ENCODE peak calls at places on chromosomes 4 and X, in six cellular contexts. One of them, this sample, is unnamed.

GRCh38 chr4:115145393-115146160 is 32.2 kb upstream of the NDST4 start:
- DNase-seq in RWPE2: no peak
- DNase-seq in astrocyte of the spinal cord: no peak
- DNase-seq in AG04450: no peak
- DNase-seq in endothelial cell: no peak
- DNase-seq in kidney epithelial cell: no peak
- DNase-seq in this sample: no peak

GRCh38 chrX:16552546-16552945 is 97.4 kb upstream of the S100G start:
- DNase-seq in RWPE2: no peak
- DNase-seq in astrocyte of the spinal cord: no peak
- DNase-seq in AG04450: no peak
- DNase-seq in endothelial cell: no peak
- DNase-seq in kidney epithelial cell: no peak
- DNase-seq in this sample: peak

GRCh38 chrX:31449975-31450374 is 378.1 kb upstream of the FTHL17 start:
- DNase-seq in RWPE2: no peak
- DNase-seq in astrocyte of the spinal cord: no peak
- DNase-seq in AG04450: no peak
- DNase-seq in endothelial cell: no peak
- DNase-seq in kidney epithelial cell: no peak
- DNase-seq in this sample: peak

GRCh38 chr4:7094931-7095330 is 27.1 kb upstream of the GRPEL1 start:
- DNase-seq in RWPE2: no peak
- DNase-seq in astrocyte of the spinal cord: no peak
- DNase-seq in AG04450: no peak
- DNase-seq in endothelial cell: no peak
- DNase-seq in kidney epithelial cell: no peak
- DNase-seq in this sample: no peak

GRCh38 chr4:7434766-7435150 is at the start of gene PSAPL1:
- DNase-seq in RWPE2: no peak
- DNase-seq in astrocyte of the spinal cord: no peak
- DNase-seq in AG04450: no peak
- DNase-seq in endothelial cell: no peak
- DNase-seq in kidney epithelial cell: no peak
- DNase-seq in this sample: peak

GRCh38 chrX:14546190-14546589 is 16.9 kb downstream of the GLRA2 start:
- DNase-seq in RWPE2: no peak
- DNase-seq in astrocyte of the spinal cord: no peak
- DNase-seq in AG04450: no peak
- DNase-seq in endothelial cell: no peak
- DNase-seq in kidney epithelial cell: no peak
- DNase-seq in this sample: no peak

GRCh38 chr4:32462944-32463343 is 1742.8 kb downstream of the PCDH7 start:
- DNase-seq in RWPE2: no peak
- DNase-seq in astrocyte of the spinal cord: peak
- DNase-seq in AG04450: no peak
- DNase-seq in endothelial cell: peak
- DNase-seq in kidney epithelial cell: no peak
- DNase-seq in this sample: peak

GRCh38 chr4:6296026-6296425 is 26.4 kb downstream of the WFS1 start:
- DNase-seq in RWPE2: no peak
- DNase-seq in astrocyte of the spinal cord: no peak
- DNase-seq in AG04450: no peak
- DNase-seq in endothelial cell: no peak
- DNase-seq in kidney epithelial cell: no peak
- DNase-seq in this sample: no peak

GRCh38 chrX:110417128-110417527 is 58.5 kb downstream of the RTL9 start:
- DNase-seq in RWPE2: no peak
- DNase-seq in astrocyte of the spinal cord: no peak
- DNase-seq in AG04450: no peak
- DNase-seq in endothelial cell: no peak
- DNase-seq in kidney epithelial cell: no peak
- DNase-seq in this sample: no peak

GRCh38 chr4:129561280-129561679 is 465.3 kb downstream of the C4orf33 start:
- DNase-seq in RWPE2: no peak
- DNase-seq in astrocyte of the spinal cord: no peak
- DNase-seq in AG04450: no peak
- DNase-seq in endothelial cell: no peak
- DNase-seq in kidney epithelial cell: no peak
- DNase-seq in this sample: no peak

GRCh38 chr4:14345356-14345775 is 656.9 kb upstream of the CPEB2 start:
- DNase-seq in RWPE2: no peak
- DNase-seq in astrocyte of the spinal cord: peak
- DNase-seq in AG04450: no peak
- DNase-seq in endothelial cell: no peak
- DNase-seq in kidney epithelial cell: peak
- DNase-seq in this sample: peak

GRCh38 chrX:37888010-37888409 is 40.6 kb upstream of the DYNLT3 start:
- DNase-seq in RWPE2: no peak
- DNase-seq in astrocyte of the spinal cord: no peak
- DNase-seq in AG04450: no peak
- DNase-seq in endothelial cell: no peak
- DNase-seq in kidney epithelial cell: no peak
- DNase-seq in this sample: no peak

GRCh38 chrX:37883196-37883595 is 35.8 kb upstream of the DYNLT3 start:
- DNase-seq in RWPE2: no peak
- DNase-seq in astrocyte of the spinal cord: no peak
- DNase-seq in AG04450: no peak
- DNase-seq in endothelial cell: no peak
- DNase-seq in kidney epithelial cell: no peak
- DNase-seq in this sample: no peak

GRCh38 chrX:37887347-37887746 is 40.0 kb upstream of the DYNLT3 start:
- DNase-seq in RWPE2: no peak
- DNase-seq in astrocyte of the spinal cord: no peak
- DNase-seq in AG04450: no peak
- DNase-seq in endothelial cell: no peak
- DNase-seq in kidney epithelial cell: no peak
- DNase-seq in this sample: no peak
- TF ChIP-seq CTCF in RWPE2: no peak
- TF ChIP-seq CTCF in astrocyte of the spinal cord: no peak
- TF ChIP-seq CTCF in AG04450: no peak
- TF ChIP-seq CTCF in endothelial cell: no peak
- TF ChIP-seq CTCF in kidney epithelial cell: no peak
- TF ChIP-seq CTCF in this sample: no peak

DNA sequence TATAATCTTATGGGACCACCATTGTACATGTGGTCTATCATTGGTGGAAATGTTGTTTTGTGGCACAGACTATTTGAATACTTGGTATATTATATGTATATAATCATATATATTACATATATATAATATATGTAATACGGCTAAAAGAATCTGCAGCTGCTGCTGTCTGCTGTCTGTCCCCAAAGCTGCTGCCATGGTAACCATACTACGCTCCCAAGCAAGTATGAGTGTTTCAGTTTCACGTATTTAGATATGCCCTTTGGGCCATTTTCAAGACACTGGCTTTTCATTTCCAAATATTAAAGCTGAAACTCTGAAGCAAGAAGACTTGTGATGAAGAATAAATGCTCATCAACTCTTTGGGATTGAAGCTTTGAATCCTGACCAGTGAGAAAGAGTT is 42.0 kb upstream of the ARSJ start:
- DNase-seq in RWPE2: no peak
- DNase-seq in astrocyte of the spinal cord: no peak
- DNase-seq in AG04450: no peak
- DNase-seq in endothelial cell: no peak
- DNase-seq in kidney epithelial cell: no peak
- DNase-seq in this sample: no peak
- TF ChIP-seq CTCF in RWPE2: no peak
- TF ChIP-seq CTCF in astrocyte of the spinal cord: no peak
- TF ChIP-seq CTCF in AG04450: no peak
- TF ChIP-seq CTCF in endothelial cell: no peak
- TF ChIP-seq CTCF in kidney epithelial cell: no peak
- TF ChIP-seq CTCF in this sample: no peak

GRCh38 chrX:2657532-2657931 is 33.6 kb upstream of the CD99 start:
- DNase-seq in RWPE2: no peak
- DNase-seq in astrocyte of the spinal cord: no peak
- DNase-seq in AG04450: no peak
- DNase-seq in endothelial cell: no peak
- DNase-seq in kidney epithelial cell: no peak
- DNase-seq in this sample: no peak

GRCh38 chrX:2650865-2651264 is 40.2 kb upstream of the CD99 start:
- DNase-seq in RWPE2: no peak
- DNase-seq in astrocyte of the spinal cord: no peak
- DNase-seq in AG04450: no peak
- DNase-seq in endothelial cell: no peak
- DNase-seq in kidney epithelial cell: no peak
- DNase-seq in this sample: no peak

GRCh38 chrX:2656243-2656836 is 34.8 kb upstream of the CD99 start:
- DNase-seq in RWPE2: no peak
- DNase-seq in astrocyte of the spinal cord: no peak
- DNase-seq in AG04450: no peak
- DNase-seq in endothelial cell: no peak
- DNase-seq in kidney epithelial cell: no peak
- DNase-seq in this sample: no peak

GRCh38 chrX:2652106-2652505 is 39.0 kb upstream of the CD99 start:
- DNase-seq in RWPE2: no peak
- DNase-seq in astrocyte of the spinal cord: no peak
- DNase-seq in AG04450: no peak
- DNase-seq in endothelial cell: no peak
- DNase-seq in kidney epithelial cell: no peak
- DNase-seq in this sample: no peak

GRCh38 chrX:2654436-2655340 is 36.4 kb upstream of the CD99 start:
- DNase-seq in RWPE2: no peak
- DNase-seq in astrocyte of the spinal cord: no peak
- DNase-seq in AG04450: no peak
- DNase-seq in endothelial cell: no peak
- DNase-seq in kidney epithelial cell: no peak
- DNase-seq in this sample: no peak
- TF ChIP-seq CTCF in RWPE2: no peak
- TF ChIP-seq CTCF in astrocyte of the spinal cord: no peak
- TF ChIP-seq CTCF in AG04450: no peak
- TF ChIP-seq CTCF in endothelial cell: no peak
- TF ChIP-seq CTCF in kidney epithelial cell: no peak
- TF ChIP-seq CTCF in this sample: no peak

GRCh38 chr4:152004801-152005200 is 244.0 kb upstream of the GATB start:
- DNase-seq in RWPE2: no peak
- DNase-seq in astrocyte of the spinal cord: no peak
- DNase-seq in AG04450: no peak
- DNase-seq in endothelial cell: no peak
- DNase-seq in kidney epithelial cell: no peak
- DNase-seq in this sample: no peak
- TF ChIP-seq CTCF in RWPE2: no peak
- TF ChIP-seq CTCF in astrocyte of the spinal cord: no peak
- TF ChIP-seq CTCF in AG04450: no peak
- TF ChIP-seq CTCF in endothelial cell: no peak
- TF ChIP-seq CTCF in kidney epithelial cell: no peak
- TF ChIP-seq CTCF in this sample: no peak

GRCh38 chr4:51842167-51842553 is 793 bp upstream of the DCUN1D4 start:
- DNase-seq in RWPE2: no peak
- DNase-seq in astrocyte of the spinal cord: no peak
- DNase-seq in AG04450: no peak
- DNase-seq in endothelial cell: no peak
- DNase-seq in kidney epithelial cell: no peak
- DNase-seq in this sample: peak

GRCh38 chr4:51844157-51845054 is 1.5 kb downstream of the DCUN1D4 start:
- DNase-seq in RWPE2: peak
- DNase-seq in astrocyte of the spinal cord: peak
- DNase-seq in AG04450: peak
- DNase-seq in endothelial cell: peak
- DNase-seq in kidney epithelial cell: peak
- DNase-seq in this sample: peak

GRCh38 chr4:51843309-51844156 is 580 bp downstream of the DCUN1D4 start:
- DNase-seq in RWPE2: peak
- DNase-seq in astrocyte of the spinal cord: peak
- DNase-seq in AG04450: no peak
- DNase-seq in endothelial cell: peak
- DNase-seq in kidney epithelial cell: no peak
- DNase-seq in this sample: peak

GRCh38 chr4:51840791-51841190 is 2.2 kb upstream of the DCUN1D4 start:
- DNase-seq in RWPE2: no peak
- DNase-seq in astrocyte of the spinal cord: no peak
- DNase-seq in AG04450: no peak
- DNase-seq in endothelial cell: no peak
- DNase-seq in kidney epithelial cell: no peak
- DNase-seq in this sample: peak

GRCh38 chr4:51842554-51843308 is at the start of gene DCUN1D4:
- DNase-seq in RWPE2: peak
- DNase-seq in astrocyte of the spinal cord: peak
- DNase-seq in AG04450: peak
- DNase-seq in endothelial cell: peak
- DNase-seq in kidney epithelial cell: peak
- DNase-seq in this sample: peak
- TF ChIP-seq CTCF in RWPE2: peak
- TF ChIP-seq CTCF in astrocyte of the spinal cord: peak
- TF ChIP-seq CTCF in AG04450: peak
- TF ChIP-seq CTCF in endothelial cell: no peak
- TF ChIP-seq CTCF in kidney epithelial cell: peak
- TF ChIP-seq CTCF in this sample: peak

GRCh38 chrX:64571011-64571410 is 175.8 kb upstream of the MTMR8 start:
- DNase-seq in RWPE2: no peak
- DNase-seq in astrocyte of the spinal cord: no peak
- DNase-seq in AG04450: no peak
- DNase-seq in endothelial cell: no peak
- DNase-seq in kidney epithelial cell: no peak
- DNase-seq in this sample: no peak

GRCh38 chrX:64570204-64570603 is 175.0 kb upstream of the MTMR8 start:
- DNase-seq in RWPE2: no peak
- DNase-seq in astrocyte of the spinal cord: no peak
- DNase-seq in AG04450: no peak
- DNase-seq in endothelial cell: no peak
- DNase-seq in kidney epithelial cell: no peak
- DNase-seq in this sample: no peak
- TF ChIP-seq CTCF in RWPE2: peak
- TF ChIP-seq CTCF in astrocyte of the spinal cord: no peak
- TF ChIP-seq CTCF in AG04450: no peak
- TF ChIP-seq CTCF in endothelial cell: peak
- TF ChIP-seq CTCF in kidney epithelial cell: no peak
- TF ChIP-seq CTCF in this sample: no peak

DNA sequence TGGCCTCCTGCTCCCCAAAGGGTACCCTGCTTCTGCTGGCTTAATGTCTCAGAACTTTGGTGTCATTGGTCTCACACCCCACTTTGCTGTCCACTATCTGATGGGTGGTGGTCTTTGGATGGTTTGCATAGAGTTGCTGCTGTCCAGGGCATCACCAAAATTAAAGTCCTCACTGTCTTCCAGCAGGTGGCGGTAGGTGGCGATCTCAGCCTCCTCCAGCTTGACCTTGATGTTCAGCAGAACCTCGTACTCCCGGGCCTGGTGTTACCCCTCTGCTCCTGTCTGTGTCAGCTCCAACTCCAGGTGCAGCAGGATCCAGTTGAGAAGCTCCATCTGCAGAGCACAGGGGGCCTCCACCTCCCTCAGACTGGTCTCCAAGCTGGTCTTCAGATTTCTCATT is 1169.5 kb upstream of the PABPC4L start:
- DNase-seq in RWPE2: no peak
- DNase-seq in astrocyte of the spinal cord: no peak
- DNase-seq in AG04450: no peak
- DNase-seq in endothelial cell: peak
- DNase-seq in kidney epithelial cell: no peak
- DNase-seq in this sample: no peak
- TF ChIP-seq CTCF in RWPE2: peak
- TF ChIP-seq CTCF in astrocyte of the spinal cord: no peak
- TF ChIP-seq CTCF in AG04450: peak
- TF ChIP-seq CTCF in endothelial cell: peak
- TF ChIP-seq CTCF in kidney epithelial cell: no peak
- TF ChIP-seq CTCF in this sample: no peak

This sample was measured in AG10803.